ENCODE peak calls at places on chromosomes 11 and 22, in nine cellular contexts. Y is Panc1, M is WTC11, F is OCI-LY7, D is GM20000, U is H9, O is Peyer's patch, R is dorsolateral prefrontal cortex, I is suprapubic skin. L is an unnamed sample.

GRCh38 chr22:45242778-45243191 is 2.1 kb upstream of the KIAA0930 start:
- DNase-seq in Y (no peak), M (no peak), F (no peak), D (no peak), U (no peak), O (no peak), R (no peak), I (no peak), L (no peak)

GRCh38 chr22:48572951-48573350 is 1254.7 kb downstream of the BRD1 start:
- DNase-seq in Y (no peak), M (no peak), F (no peak), D (no peak), U (no peak), O (no peak), R (no peak), I (no peak), L (no peak)

GRCh38 chr11:69027704-69028372 is 14.8 kb upstream of the MRGPRF start:
- DNase-seq in Y (no peak), M (no peak), F (no peak), D (no peak), U (no peak), O (no peak), R (no peak), I (no peak), L (no peak)

GRCh38 chr11:2382927-2383822 is 6.1 kb downstream of the CD81 start:
- DNase-seq in Y (no peak), M (no peak), F (peak; percentile 51), D (no peak), U (peak; percentile 64), O (peak; percentile 48), R (no peak), I (no peak), L (no peak)

GRCh38 chr11:58730507-58731089 is 1.1 kb downstream of the GLYAT start:
- DNase-seq in Y (no peak), M (no peak), F (no peak), D (no peak), U (no peak), O (no peak), R (no peak), I (no peak), L (no peak)

GRCh38 chr11:111372538-111372937 is 6.5 kb downstream of the POU2AF1 start:
- DNase-seq in Y (no peak), M (no peak), F (no peak), D (no peak), U (no peak), O (no peak), R (no peak), I (no peak), L (no peak)

GRCh38 chr22:29143848-29144785 is 61.6 kb upstream of the EMID1 start:
- DNase-seq in Y (no peak), M (no peak), F (no peak), D (no peak), U (no peak), O (no peak), R (no peak), I (peak; percentile 68), L (no peak)

GRCh38 chr11:119688362-119688761 is 40.6 kb downstream of the NECTIN1 start:
- DNase-seq in Y (no peak), M (no peak), F (no peak), D (no peak), U (no peak), O (no peak), R (no peak), I (no peak), L (no peak)

GRCh38 chr11:91947215-91947614 is 277.4 kb upstream of the FAT3 start:
- DNase-seq in Y (no peak), M (no peak), F (no peak), D (no peak), U (no peak), O (no peak), R (no peak), I (no peak), L (no peak)

GRCh38 chr22:32020117-32020516 is 22.9 kb upstream of the SLC5A1 start:
- DNase-seq in Y (peak; percentile 12), M (no peak), F (no peak), D (no peak), U (no peak), O (no peak), R (no peak), I (no peak), L (no peak)

GRCh38 chr22:37967147-37967546 is 13.6 kb downstream of the POLR2F start:
- DNase-seq in Y (no peak), M (no peak), F (no peak), D (no peak), U (no peak), O (no peak), R (no peak), I (no peak), L (no peak)

GRCh38 chr11:97557399-97557798 is 1167.6 kb downstream of the JRKL start:
- DNase-seq in Y (no peak), M (no peak), F (no peak), D (no peak), U (no peak), O (no peak), R (no peak), I (no peak), L (no peak)

GRCh38 chr22:45507798-45508197 is 5.1 kb downstream of the FBLN1 start:
- DNase-seq in Y (no peak), M (no peak), F (no peak), D (no peak), U (no peak), O (no peak), R (no peak), I (no peak), L (no peak)

GRCh38 chr11:44780940-44781631 is 54.3 kb downstream of the TSPAN18 start:
- DNase-seq in Y (no peak), M (no peak), F (no peak), D (no peak), U (peak; percentile 22), O (no peak), R (no peak), I (peak; percentile 58), L (no peak)

GRCh38 chr11:56841210-56841810 is 92.8 kb upstream of the OR9G4 start:
- DNase-seq in Y (peak; percentile 55), M (peak; percentile 55), F (peak; percentile 48), D (peak; percentile 61), U (peak; percentile 45), O (no peak), R (no peak), I (no peak), L (peak; percentile 54)

GRCh38 chr11:43567396-43567975 is 113.1 kb upstream of the HSD17B12 start:
- DNase-seq in Y (no peak), M (no peak), F (peak; percentile 61), D (peak; percentile 75), U (no peak), O (no peak), R (no peak), I (no peak), L (no peak)

GRCh38 chr22:42811510-42811909 is 45.6 kb downstream of the ARFGAP3 start:
- DNase-seq in Y (no peak), M (no peak), F (no peak), D (no peak), U (no peak), O (peak; percentile 0), R (no peak), I (no peak), L (no peak)

GRCh38 chr11:67544591-67545242 is 21.5 kb upstream of the CABP2 start:
- DNase-seq in Y (no peak), M (no peak), F (no peak), D (no peak), U (no peak), O (no peak), R (no peak), I (no peak), L (no peak)

GRCh38 chr22:49044091-49044490 is 783.6 kb downstream of the BRD1 start:
- DNase-seq in Y (no peak), M (no peak), F (no peak), D (no peak), U (no peak), O (no peak), R (no peak), I (no peak), L (no peak)

GRCh38 chr11:11010624-11011127 is 152.8 kb upstream of the ZBED5 start:
- DNase-seq in Y (no peak), M (peak; percentile 47), F (no peak), D (no peak), U (peak; percentile 66), O (no peak), R (no peak), I (no peak), L (no peak)
- TF ChIP-seq CTCF in Y (peak; percentile 72), M (no peak), F (no peak), D (no peak), U (peak; percentile 56), O (peak; percentile 43), R (no peak), I (no peak), L (no peak)

GRCh38 chr11:33344611-33345010 is 87.4 kb downstream of the HIPK3 start:
- DNase-seq in Y (no peak), M (no peak), F (peak; percentile 24), D (no peak), U (no peak), O (no peak), R (no peak), I (no peak), L (no peak)
- TF ChIP-seq CTCF in Y (no peak), M (no peak), F (peak; percentile 24), D (no peak), U (no peak), O (no peak), R (peak; percentile 12), I (no peak), L (no peak)

GRCh38 chr22:19722175-19722914 is 994 bp upstream of the GP1BB start:
- DNase-seq in Y (no peak), M (peak; percentile 49), F (no peak), D (no peak), U (peak; percentile 69), O (no peak), R (no peak), I (no peak), L (no peak)

GRCh38 chr22:19723990-19724827 is 870 bp downstream of the GP1BB start:
- DNase-seq in Y (no peak), M (peak; percentile 76), F (peak; percentile 28), D (peak; percentile 61), U (peak; percentile 79), O (no peak), R (no peak), I (no peak), L (peak; percentile 53)

GRCh38 chr22:19724927-19725661 is 1.8 kb downstream of the GP1BB start:
- DNase-seq in Y (no peak), M (no peak), F (no peak), D (no peak), U (no peak), O (no peak), R (no peak), I (no peak), L (no peak)

GRCh38 chr22:19722915-19723164 is 499 bp upstream of the GP1BB start:
- DNase-seq in Y (no peak), M (no peak), F (no peak), D (no peak), U (no peak), O (no peak), R (no peak), I (no peak), L (no peak)

GRCh38 chr22:19723165-19723989 is at the start of gene GP1BB:
- DNase-seq in Y (no peak), M (peak; percentile 54), F (no peak), D (peak; percentile 66), U (peak; percentile 62), O (no peak), R (no peak), I (no peak), L (peak; percentile 50)
- TF ChIP-seq CTCF in Y (no peak), M (no peak), F (no peak), D (no peak), U (peak; percentile 31), O (no peak), R (no peak), I (no peak), L (no peak)

GRCh38 chr11:64803163-64803845 is at the start of gene MAP4K2:
- DNase-seq in Y (peak; percentile 70), M (peak; percentile 90), F (peak; percentile 91), D (peak; percentile 99), U (peak; percentile 90), O (peak; percentile 89), R (peak; percentile 77), I (peak; percentile 93), L (peak; percentile 88)
- TF ChIP-seq CTCF in Y (no peak), M (no peak), F (peak; percentile 61), D (no peak), U (peak; percentile 42), O (peak; percentile 29), R (no peak), I (no peak), L (no peak)

L was measured in activated CD8-positive, alpha-beta T cell treated with anti-CD3 and anti-CD28 coated beads for 36 hours.